ENCODE peak calls at places on chromosomes 11 and 22, in ten cellular contexts. N is SJSA1; H is stimulated activated effector memory CD8-positive, alpha-beta T cell treated with anti-CD3 and anti-CD28 coated beads, Interleukin-12 subunit alpha, Interleukin-12 subunit beta, amount 100 ng/mL, for 72 hours; R is Caki2; L is caudate nucleus; B is H9; X is DMS79; Y is ACHN; O is NCI-H1930; J is AG10803. P is an unnamed sample.

GRCh38 chr11:2801711-2802388 is 83.7 kb downstream of the CDKN1C start:
- DNase-seq in N (no peak), H (no peak), R (no peak), L (no peak), B (peak), X (no peak), Y (no peak), O (no peak), J (no peak), P (no peak)

GRCh38 chr22:32329202-32329645 is 28.4 kb upstream of the RFPL3 start:
- DNase-seq in N (no peak), H (no peak), R (no peak), L (no peak), B (no peak), X (no peak), Y (no peak), O (no peak), J (no peak), P (no peak)

GRCh38 chr11:70043482-70043881 is 34.6 kb upstream of the ANO1 start:
- DNase-seq in N (no peak), H (no peak), R (no peak), L (no peak), B (no peak), X (no peak), Y (no peak), O (no peak), J (no peak), P (no peak)

GRCh38 chr22:37913233-37913721 is 7.2 kb downstream of the MICALL1 start:
- DNase-seq in N (no peak), H (no peak), R (no peak), L (no peak), B (no peak), X (no peak), Y (no peak), O (no peak), J (no peak), P (no peak)

GRCh38 chr22:49151256-49152131 is 676.2 kb downstream of the BRD1 start:
- DNase-seq in N (no peak), H (no peak), R (no peak), L (no peak), B (no peak), X (no peak), Y (no peak), O (no peak), J (no peak), P (no peak)

GRCh38 chr11:8206251-8207079 is 37.6 kb upstream of the RIC3 start:
- DNase-seq in N (no peak), H (no peak), R (no peak), L (peak), B (peak), X (no peak), Y (no peak), O (no peak), J (no peak), P (no peak)

GRCh38 chr22:25475554-25476022 is 88.9 kb upstream of the GRK3 start:
- DNase-seq in N (peak), H (no peak), R (peak), L (peak), B (no peak), X (peak), Y (peak), O (no peak), J (peak), P (no peak)

GRCh38 chr22:37020192-37020479 is 594 bp downstream of the MPST start:
- DNase-seq in N (peak), H (no peak), R (peak), L (no peak), B (no peak), X (no peak), Y (peak), O (no peak), J (peak), P (peak)

GRCh38 chr11:2305862-2306823 is 4.3 kb downstream of the TSPAN32 start:
- DNase-seq in N (peak), H (no peak), R (peak), L (no peak), B (peak), X (no peak), Y (no peak), O (no peak), J (peak), P (no peak)

P was measured in amniotic stem cell.